ENCODE peak calls at places on chromosomes 6 and 20, in eight cellular contexts. F is islet precursor cell; J is amygdala; W is left lobe of liver; S is NCI-H774; C is A172; A is activated T-helper 1 cell treated with anti-CD3 and anti-CD28 coated beads, Interleukin-2, amount 50 U/mL, for 16 hours; P is fibroblast of mammary gland. O is an unnamed sample.

GRCh38 chr6:44122821-44123220 is 4.4 kb downstream of the MRPL14 start:
- DNase-seq in F (no peak), J (no peak), W (no peak), S (no peak), C (no peak), A (no peak), P (peak), O (no peak)

GRCh38 chr20:31968299-31969126 is 562 bp downstream of the XKR7 start:
- DNase-seq in F (peak), J (peak), W (peak), S (no peak), C (peak), A (peak), P (peak), O (peak)

GRCh38 chr20:41480054-41480770 is 113.6 kb upstream of the EMILIN3 start:
- DNase-seq in F (no peak), J (no peak), W (no peak), S (no peak), C (no peak), A (no peak), P (no peak), O (no peak)

GRCh38 chr20:5003626-5004025 is 2.3 kb upstream of the SLC23A2 start:
- DNase-seq in F (no peak), J (no peak), W (no peak), S (no peak), C (no peak), A (no peak), P (no peak), O (no peak)

GRCh38 chr20:24699321-24700165 is 230.1 kb downstream of the SYNDIG1 start:
- DNase-seq in F (peak), J (peak), W (peak), S (no peak), C (no peak), A (no peak), P (no peak), O (no peak)

GRCh38 chr6:73521351-73522254 is 771 bp upstream of the EEF1A1 start:
- DNase-seq in F (no peak), J (peak), W (no peak), S (peak), C (peak), A (peak), P (peak), O (peak)

GRCh38 chr6:52538921-52539354 is 37.9 kb downstream of the TRAM2 start:
- DNase-seq in F (no peak), J (no peak), W (no peak), S (no peak), C (peak), A (no peak), P (peak), O (no peak)

GRCh38 chr20:33076662-33077398 is 2.6 kb upstream of the BPIFB4 start:
- DNase-seq in F (peak), J (peak), W (no peak), S (no peak), C (peak), A (no peak), P (no peak), O (no peak)

GRCh38 chr6:11585426-11586016 is 48.0 kb downstream of the TMEM170B start:
- DNase-seq in F (no peak), J (no peak), W (no peak), S (no peak), C (peak), A (no peak), P (peak), O (no peak)

GRCh38 chr20:44785768-44786167 is 24.6 kb downstream of the RIMS4 start:
- DNase-seq in F (peak), J (no peak), W (no peak), S (no peak), C (no peak), A (no peak), P (no peak), O (no peak)

GRCh38 chr6:44593539-44593944 is 206.0 kb downstream of the CDC5L start:
- DNase-seq in F (peak), J (peak), W (no peak), S (peak), C (peak), A (no peak), P (peak), O (peak)

GRCh38 chr20:45459606-45460005 is 9.9 kb upstream of the WFDC2 start:
- DNase-seq in F (no peak), J (no peak), W (no peak), S (no peak), C (no peak), A (no peak), P (peak), O (no peak)

GRCh38 chr20:44945261-44945660 is 14.9 kb downstream of the TOMM34 start:
- DNase-seq in F (no peak), J (no peak), W (no peak), S (no peak), C (no peak), A (no peak), P (no peak), O (no peak)

GRCh38 chr6:79469381-79470246 is 67.6 kb downstream of the LCA5 start:
- DNase-seq in F (no peak), J (no peak), W (no peak), S (no peak), C (peak), A (no peak), P (no peak), O (no peak)

GRCh38 chr20:11919046-11919445 is 1.4 kb downstream of the BTBD3 start:
- DNase-seq in F (no peak), J (peak), W (no peak), S (peak), C (no peak), A (no peak), P (no peak), O (no peak)

GRCh38 chr6:28218312-28219248 is 6.5 kb upstream of the ZSCAN9 start:
- DNase-seq in F (peak), J (peak), W (peak), S (peak), C (peak), A (no peak), P (peak), O (no peak)

GRCh38 chr6:141437685-141438084 is 695.0 kb upstream of the GJE1 start:
- DNase-seq in F (no peak), J (no peak), W (no peak), S (no peak), C (no peak), A (no peak), P (no peak), O (no peak)

GRCh38 chr6:31407699-31408098 is 4.3 kb downstream of the MICA start:
- DNase-seq in F (no peak), J (no peak), W (no peak), S (no peak), C (peak), A (no peak), P (peak), O (no peak)

GRCh38 chr6:126824226-126824625 is 294.2 kb upstream of the RSPO3 start:
- DNase-seq in F (no peak), J (no peak), W (no peak), S (no peak), C (peak), A (no peak), P (no peak), O (no peak)

GRCh38 chr6:28537509-28538140 is 11.9 kb downstream of the GPX5 start:
- DNase-seq in F (peak), J (peak), W (no peak), S (peak), C (peak), A (no peak), P (peak), O (peak)

GRCh38 chr6:34657307-34657978 is 39.1 kb downstream of the ILRUN start:
- DNase-seq in F (no peak), J (peak), W (peak), S (peak), C (peak), A (no peak), P (peak), O (no peak)

GRCh38 chr6:147311218-147311617 is 107.0 kb downstream of the STXBP5 start:
- DNase-seq in F (no peak), J (no peak), W (no peak), S (no peak), C (no peak), A (no peak), P (peak), O (no peak)

GRCh38 chr6:95321106-95321505 is 256.2 kb upstream of the MANEA start:
- DNase-seq in F (no peak), J (no peak), W (no peak), S (no peak), C (peak), A (no peak), P (peak), O (no peak)

GRCh38 chr6:2663123-2663522 is 87.6 kb downstream of the MYLK4 start:
- DNase-seq in F (no peak), J (no peak), W (no peak), S (no peak), C (no peak), A (no peak), P (peak), O (no peak)

GRCh38 chr6:102766946-102767345 is 1373.4 kb downstream of the GRIK2 start:
- DNase-seq in F (no peak), J (no peak), W (no peak), S (no peak), C (peak), A (no peak), P (peak), O (no peak)

GRCh38 chr6:154414021-154414813 is 57.6 kb upstream of the IPCEF1 start:
- DNase-seq in F (no peak), J (no peak), W (no peak), S (no peak), C (no peak), A (no peak), P (no peak), O (no peak)

GRCh38 chr6:63049216-63049615 is 162.1 kb upstream of the FKBP1C start:
- DNase-seq in F (no peak), J (no peak), W (no peak), S (no peak), C (no peak), A (no peak), P (no peak), O (no peak)

GRCh38 chr6:25027221-25027916 is 91.6 kb upstream of the RIPOR2 start:
- DNase-seq in F (peak), J (no peak), W (no peak), S (no peak), C (no peak), A (peak), P (no peak), O (peak)

GRCh38 chr20:51629399-51630058 is 87.0 kb upstream of the NFATC2 start:
- DNase-seq in F (no peak), J (no peak), W (no peak), S (no peak), C (no peak), A (no peak), P (no peak), O (no peak)

GRCh38 chr20:15487682-15488081 is 1085.6 kb downstream of the KIF16B start:
- DNase-seq in F (no peak), J (no peak), W (no peak), S (no peak), C (no peak), A (no peak), P (no peak), O (no peak)

GRCh38 chr6:117829594-117830319 is 77.3 kb upstream of the SLC35F1 start:
- DNase-seq in F (peak), J (no peak), W (no peak), S (no peak), C (peak), A (no peak), P (peak), O (no peak)

GRCh38 chr6:84764332-84765049 is at the start of gene TBX18:
- DNase-seq in F (peak), J (no peak), W (peak), S (no peak), C (no peak), A (no peak), P (peak), O (no peak)